ENCODE peak calls at places on chromosomes 11 and 22, in eight cellular contexts. Q, B, F, D, E, S, R and N are unnamed samples.

GRCh38 chr11:70882716-70883085 is 369.7 kb downstream of the SHANK2 start:
- DNase-seq in Q (no peak), B (no peak), F (no peak), D (no peak), E (no peak), S (no peak), R (no peak), N (no peak)

GRCh38 chr11:85844439-85845051 is 10.6 kb upstream of the CCDC83 start:
- DNase-seq in Q (no peak), B (no peak), F (no peak), D (no peak), E (no peak), S (no peak), R (no peak), N (no peak)

GRCh38 chr11:69385832-69386415 is 92.0 kb downstream of the MYEOV start:
- DNase-seq in Q (no peak), B (peak; percentile 9), F (no peak), D (peak; percentile 54), E (peak; percentile 55), S (no peak), R (no peak), N (no peak)

GRCh38 chr11:119551726-119552510 is 128.9 kb upstream of the THY1 start:
- DNase-seq in Q (no peak), B (no peak), F (no peak), D (no peak), E (no peak), S (no peak), R (no peak), N (no peak)

GRCh38 chr22:35622132-35622913 is 5.2 kb upstream of the MB start:
- DNase-seq in Q (no peak), B (peak; percentile 46), F (no peak), D (no peak), E (no peak), S (no peak), R (peak; percentile 60), N (no peak)

GRCh38 chr11:2804701-2805387 is 80.7 kb downstream of the CDKN1C start:
- DNase-seq in Q (no peak), B (peak; percentile 30), F (no peak), D (no peak), E (peak; percentile 44), S (no peak), R (peak; percentile 44), N (no peak)

GRCh38 chr22:42697542-42698013 is 23.1 kb downstream of the A4GALT start:
- DNase-seq in Q (no peak), B (no peak), F (no peak), D (peak; percentile 97), E (peak; percentile 92), S (no peak), R (no peak), N (no peak)

GRCh38 chr11:31883435-31883834 is 72.3 kb upstream of the PAX6 start:
- DNase-seq in Q (no peak), B (no peak), F (no peak), D (no peak), E (no peak), S (no peak), R (no peak), N (no peak)

GRCh38 chr22:41674941-41675340 is 13.7 kb downstream of the SNU13 start:
- DNase-seq in Q (no peak), B (no peak), F (no peak), D (no peak), E (no peak), S (no peak), R (no peak), N (no peak)

GRCh38 chr22:21775061-21775460 is 39.5 kb upstream of the YPEL1 start:
- DNase-seq in Q (no peak), B (no peak), F (no peak), D (no peak), E (no peak), S (no peak), R (no peak), N (no peak)

GRCh38 chr11:78290293-78291176 is 101.8 kb downstream of the USP35 start:
- DNase-seq in Q (no peak), B (no peak), F (no peak), D (no peak), E (no peak), S (no peak), R (no peak), N (no peak)

GRCh38 chr11:3104051-3104714 is 47.0 kb upstream of the CARS1 start:
- DNase-seq in Q (no peak), B (no peak), F (no peak), D (peak; percentile 62), E (peak; percentile 46), S (no peak), R (no peak), N (no peak)

GRCh38 chr11:92457250-92457649 is 232.6 kb downstream of the FAT3 start:
- DNase-seq in Q (no peak), B (no peak), F (no peak), D (no peak), E (no peak), S (no peak), R (no peak), N (no peak)

GRCh38 chr22:25627271-25627848 is 62.9 kb downstream of the GRK3 start:
- DNase-seq in Q (no peak), B (no peak), F (no peak), D (no peak), E (no peak), S (no peak), R (no peak), N (no peak)

DNA sequence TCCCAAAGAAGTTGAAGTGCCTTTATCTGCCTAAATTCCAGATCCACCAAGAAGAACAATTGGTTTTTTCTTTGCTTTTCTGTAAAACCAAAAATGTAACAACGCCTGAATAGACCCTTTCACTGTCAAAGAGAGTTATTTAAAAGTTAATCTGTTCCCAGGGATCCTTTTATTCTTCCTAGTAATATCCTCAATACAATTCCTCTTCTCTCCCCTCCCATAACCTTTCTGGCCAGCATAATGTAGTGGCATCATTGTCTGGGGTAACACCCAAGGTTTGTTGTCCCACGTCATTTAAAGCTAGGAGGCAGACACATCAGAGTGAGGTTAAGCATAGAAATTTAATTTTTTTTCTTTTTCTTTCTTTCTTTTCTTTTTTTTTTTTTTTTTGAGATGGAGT is 39.9 kb downstream of the MS4A2 start:
- DNase-seq in Q (no peak), B (no peak), F (no peak), D (no peak), E (no peak), S (no peak), R (no peak), N (no peak)
- H3K27ac ChIP-seq in Q (no peak overlapping the region), B (no peak overlapping the region), F (no peak overlapping the region), D (no peak overlapping the region), E (no peak overlapping the region), S (no peak overlapping the region), R (no peak overlapping the region), N (no peak overlapping the region)

DNA sequence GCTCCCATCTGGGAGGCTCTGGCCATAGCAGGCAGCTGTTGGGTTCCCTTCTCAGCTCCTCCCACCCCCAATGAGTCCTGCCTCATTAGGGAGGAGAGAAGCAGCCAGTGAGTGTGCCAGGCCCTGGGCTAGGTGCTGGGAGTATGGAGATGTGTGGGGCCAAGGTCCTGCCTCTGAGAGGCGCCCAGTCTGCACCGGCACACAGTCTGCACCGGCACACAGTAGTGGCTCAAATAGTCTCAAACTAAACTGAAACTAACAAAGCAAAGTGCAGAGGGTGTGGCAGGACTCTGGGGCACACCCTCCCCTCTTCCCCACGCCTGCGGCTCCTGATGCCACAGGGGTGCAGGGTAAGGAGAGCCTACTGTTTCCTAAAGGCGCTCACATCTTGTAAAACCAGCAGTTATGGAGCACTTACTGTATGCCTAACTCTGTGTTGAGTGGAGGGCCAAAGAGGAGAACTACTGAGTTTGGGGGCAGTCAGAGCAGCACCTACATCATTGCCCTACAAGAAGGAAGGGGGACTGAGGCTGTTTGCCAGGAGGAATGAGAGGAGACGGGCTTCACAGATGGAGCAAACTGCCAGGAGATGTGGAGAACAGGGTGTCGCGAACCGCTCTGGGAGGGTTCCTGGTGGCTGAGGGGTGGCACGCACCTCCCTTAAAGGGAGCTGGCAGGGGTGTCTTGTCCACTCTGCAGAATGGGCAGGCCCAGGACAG is 959 bp upstream of the SH3BP1 start:
- DNase-seq in Q (peak; percentile 46), B (peak; percentile 33), F (no peak), D (no peak), E (no peak), S (no peak), R (no peak), N (no peak)
- H3K27ac ChIP-seq in Q (peak overlapping the region; percentile 64), B (peak overlapping the region; percentile 59), F (peak overlapping the region; percentile 56), D (no peak overlapping the region), E (no peak overlapping the region), S (no peak overlapping the region), R (peak overlapping the region; percentile 71), N (peak overlapping the region; percentile 78)

GRCh38 chr11:96113100-96113710 is 189.3 kb upstream of the MTMR2 start:
- DNase-seq in Q (no peak), B (no peak), F (no peak), D (no peak), E (no peak), S (no peak), R (no peak), N (no peak)

GRCh38 chr11:96111308-96111707 is 187.4 kb upstream of the MTMR2 start:
- DNase-seq in Q (no peak), B (no peak), F (no peak), D (no peak), E (no peak), S (no peak), R (no peak), N (no peak)

GRCh38 chr11:96109265-96110030 is 185.5 kb upstream of the MTMR2 start:
- DNase-seq in Q (no peak), B (no peak), F (no peak), D (no peak), E (no peak), S (no peak), R (no peak), N (no peak)

GRCh38 chr11:96112192-96113099 is 188.5 kb upstream of the MTMR2 start:
- DNase-seq in Q (no peak), B (no peak), F (no peak), D (no peak), E (no peak), S (no peak), R (no peak), N (no peak)

DNA sequence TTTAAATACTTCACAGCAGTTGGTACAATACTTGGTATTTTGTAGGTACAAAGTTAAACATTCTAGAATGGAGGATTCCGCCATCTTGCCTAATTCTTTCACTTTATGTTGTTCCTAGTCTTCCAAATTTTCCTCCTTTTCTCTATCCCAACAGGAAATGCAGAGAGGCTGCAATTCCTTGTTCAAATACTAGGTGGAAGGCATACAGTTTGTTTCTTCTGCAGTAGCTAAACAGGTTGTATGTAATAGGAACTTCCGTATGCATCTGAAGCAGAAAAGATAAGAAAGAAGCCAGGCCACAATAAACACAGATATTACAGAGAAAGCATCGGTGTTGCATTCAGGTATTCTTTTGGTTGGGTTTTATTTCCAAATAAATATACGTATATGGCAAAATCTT is 186.4 kb upstream of the MTMR2 start:
- DNase-seq in Q (no peak), B (no peak), F (no peak), D (no peak), E (no peak), S (no peak), R (no peak), N (no peak)
- H3K27ac ChIP-seq in Q (no peak overlapping the region), B (no peak overlapping the region), F (no peak overlapping the region), D (no peak overlapping the region), E (no peak overlapping the region), S (no peak overlapping the region), R (no peak overlapping the region), N (no peak overlapping the region)

DNA sequence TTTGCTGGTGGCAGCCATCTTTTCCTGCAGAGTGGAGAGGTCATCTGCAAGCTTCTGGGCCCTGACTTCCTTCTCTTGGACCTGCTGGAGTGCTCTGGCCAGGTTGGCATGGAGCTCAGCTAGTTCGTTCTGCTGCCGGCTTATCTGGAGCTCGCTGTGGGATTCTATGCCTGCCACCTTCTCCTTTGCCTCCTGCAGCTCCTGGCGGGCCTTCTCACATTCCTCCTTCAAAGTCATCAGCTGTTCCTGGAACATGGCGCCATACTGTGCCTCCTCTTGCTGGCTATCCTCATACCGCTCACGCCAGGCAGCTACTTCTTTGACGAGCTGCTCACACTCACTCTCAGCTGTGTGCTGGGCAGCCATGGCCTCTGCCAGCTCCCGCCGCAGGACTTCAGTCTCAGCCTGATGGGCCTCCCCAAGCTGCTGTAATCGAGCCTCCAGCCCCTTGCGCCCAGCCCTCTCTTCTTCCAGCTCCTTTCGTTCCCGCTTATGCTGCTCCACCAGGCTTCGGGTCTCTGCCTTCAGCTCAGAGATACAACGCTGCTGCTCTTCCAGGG is 16.1 kb downstream of the IL18BP start:
- DNase-seq in Q (no peak), B (no peak), F (no peak), D (no peak), E (no peak), S (no peak), R (no peak), N (no peak)
- H3K27ac ChIP-seq in Q (no peak overlapping the region), B (no peak overlapping the region), F (no peak overlapping the region), D (no peak overlapping the region), E (no peak overlapping the region), S (no peak overlapping the region), R (no peak overlapping the region), N (no peak overlapping the region)